ENCODE peak calls at places on chromosomes 13 and 19, in six cellular contexts. Z is cardiac muscle cell; P is stimulated activated CD4-positive, alpha-beta T cell treated with anti-CD3 and anti-CD28 coated beads, Interleukin-2, amount 100 ng/mL, for 24 hours; E is H7; J is activated CD8-positive, alpha-beta T cell treated with anti-CD3 and anti-CD28 coated beads, Interleukin-2, amount 10 ng/mL, durations not matched to agents 7 days and 5 days; I is NCI-H2081. H is an unnamed sample.

GRCh38 chr19:1211494-1212234 is 6.1 kb downstream of the STK11 start:
- DNase-seq in J (no peak), P (no peak), E (peak), Z (no peak), I (no peak), H (no peak)

GRCh38 chr13:28451482-28452217 is 43.3 kb downstream of the FLT1 start:
- DNase-seq in I (no peak), J (no peak), Z (no peak), P (no peak), E (peak), H (no peak)

GRCh38 chr19:53942001-53942786 is 20.5 kb upstream of the CACNG8 start:
- DNase-seq in Z (peak), E (peak), J (peak), I (no peak), P (no peak), H (no peak)

GRCh38 chr19:27752530-27753184 is 1460.3 kb downstream of the UQCRFS1 start:
- DNase-seq in Z (no peak), I (no peak), P (no peak), E (no peak), J (no peak), H (no peak)

GRCh38 chr13:83943530-83944279 is 61.4 kb upstream of the SLITRK1 start:
- DNase-seq in J (no peak), P (no peak), E (no peak), Z (peak), I (no peak), H (peak)

GRCh38 chr19:52086481-52086880 is 9.1 kb downstream of the ZNF841 start:
- DNase-seq in I (no peak), P (no peak), Z (no peak), E (no peak), J (no peak), H (no peak)

GRCh38 chr13:30158774-30159445 is 148.4 kb downstream of the KATNAL1 start:
- DNase-seq in I (no peak), Z (no peak), P (no peak), E (no peak), J (no peak), H (peak)

GRCh38 chr19:40191836-40192646 is 815 bp downstream of the MAP3K10 start:
- DNase-seq in I (peak), P (peak), J (peak), E (peak), Z (peak), H (no peak)

GRCh38 chr19:47369923-47370625 is 21.0 kb downstream of the DHX34 start:
- DNase-seq in I (no peak), Z (no peak), P (no peak), J (no peak), E (no peak), H (peak)

H was measured in A172.